ENCODE peak calls at places on chromosomes 5 and 9, in nine cellular contexts. I is suprapubic skin; H is OCI-LY7; G is aorta; W is cardiac fibroblast; T is CD8-positive, alpha-beta memory T cell; N is transverse colon; R is mesendoderm; P is AG04450. J is an unnamed sample.

GRCh38 chr5:145350501-145350900 is 484.6 kb downstream of the PRELID2 start:
- DNase-seq in I (no peak), T (no peak), G (no peak), P (peak), W (peak), H (no peak), R (no peak), N (no peak), J (peak)

GRCh38 chr5:66987126-66987525 is 209.5 kb downstream of the CD180 start:
- DNase-seq in P (no peak), R (no peak), I (no peak), H (no peak), W (peak), G (no peak), N (no peak), T (no peak), J (no peak)

GRCh38 chr5:87243161-87243877 is 24.4 kb upstream of the RASA1 start:
- DNase-seq in H (no peak), W (peak), N (no peak), P (peak), I (no peak), G (no peak), T (no peak), R (no peak), J (peak)

GRCh38 chr5:7078090-7078489 is 317.8 kb upstream of the ADCY2 start:
- DNase-seq in P (no peak), T (no peak), I (no peak), H (no peak), R (no peak), G (no peak), N (no peak), W (no peak), J (no peak)

GRCh38 chr9:129703667-129704355 is 38.4 kb downstream of the PRRX2 start:
- DNase-seq in T (no peak), I (peak), P (no peak), G (peak), H (no peak), R (no peak), W (no peak), N (peak), J (no peak)

GRCh38 chr5:154095819-154096380 is 57.1 kb downstream of the MFAP3 start:
- DNase-seq in H (no peak), P (no peak), N (no peak), G (no peak), W (no peak), T (no peak), R (no peak), I (no peak), J (no peak)

GRCh38 chr9:111711548-111711947 is 50.1 kb downstream of the GNG10 start:
- DNase-seq in T (no peak), W (no peak), I (no peak), H (no peak), G (no peak), N (no peak), R (no peak), P (no peak), J (no peak)

GRCh38 chr9:104992696-104993095 is 64.7 kb upstream of the ABCA1 start:
- DNase-seq in T (no peak), W (peak), H (no peak), R (peak), G (no peak), P (peak), I (no peak), N (no peak), J (peak)

GRCh38 chr5:32720295-32720694 is 9.2 kb downstream of the NPR3 start:
- DNase-seq in I (no peak), G (no peak), R (no peak), N (no peak), W (no peak), T (no peak), P (no peak), H (no peak), J (no peak)

GRCh38 chr9:98391406-98391805 is 136.0 kb upstream of the TBC1D2 start:
- DNase-seq in H (no peak), G (no peak), W (peak), R (no peak), I (no peak), T (no peak), P (no peak), N (no peak), J (no peak)

GRCh38 chr9:133734600-133735414 is 3.3 kb downstream of the SARDH start:
- DNase-seq in R (no peak), W (no peak), P (no peak), N (no peak), G (peak), T (no peak), I (no peak), H (no peak), J (no peak)

GRCh38 chr9:113409883-113410206 is 630 bp downstream of the POLE3 start:
- DNase-seq in G (no peak), W (no peak), R (no peak), I (no peak), H (no peak), N (no peak), T (no peak), P (no peak), J (no peak)

GRCh38 chr5:133829786-133830185 is 138.6 kb downstream of the C5orf15 start:
- DNase-seq in I (no peak), N (no peak), G (no peak), H (no peak), W (no peak), R (no peak), P (no peak), T (no peak), J (no peak)

GRCh38 chr5:151581841-151582583 is 9.1 kb downstream of the FAT2 start:
- DNase-seq in P (no peak), N (no peak), H (no peak), G (no peak), R (no peak), T (no peak), I (no peak), W (no peak), J (no peak)

GRCh38 chr9:100426532-100427365 is at the start of gene MSANTD3:
- DNase-seq in W (peak), G (peak), N (peak), H (peak), P (no peak), R (peak), T (peak), I (no peak), J (no peak)

GRCh38 chr5:101271945-101272344 is 368.9 kb upstream of the ST8SIA4 start:
- DNase-seq in H (no peak), T (no peak), W (no peak), G (no peak), P (no peak), N (no peak), R (no peak), I (no peak), J (no peak)

GRCh38 chr5:133842846-133843725 is 125.3 kb downstream of the C5orf15 start:
- DNase-seq in G (peak), I (peak), N (no peak), W (no peak), T (no peak), R (peak), P (no peak), H (no peak), J (no peak)

GRCh38 chr5:61313960-61314681 is 17.9 kb upstream of the ZSWIM6 start:
- DNase-seq in G (peak), H (no peak), I (no peak), R (no peak), N (no peak), W (peak), T (no peak), P (peak), J (peak)

GRCh38 chr9:111661150-111661801 is at the start of gene GNG10:
- DNase-seq in R (peak), G (peak), T (peak), H (peak), I (peak), P (no peak), W (peak), N (peak), J (no peak)

GRCh38 chr9:12424243-12424642 is 268.9 kb upstream of the TYRP1 start:
- DNase-seq in I (no peak), H (no peak), R (no peak), N (no peak), T (no peak), P (no peak), W (no peak), G (no peak), J (no peak)

GRCh38 chr5:103259705-103260355 is 1.3 kb downstream of the MACIR start:
- DNase-seq in H (no peak), R (peak), G (no peak), W (peak), I (no peak), T (no peak), N (peak), P (no peak), J (no peak)

GRCh38 chr5:79990598-79991507 is at the start of gene MTX3:
- DNase-seq in H (peak), T (peak), W (peak), P (peak), G (peak), R (peak), I (peak), N (peak), J (peak)

GRCh38 chr5:130400091-130400490 is 495.8 kb downstream of the CHSY3 start:
- DNase-seq in I (no peak), P (no peak), H (no peak), R (peak), G (no peak), N (no peak), W (peak), T (no peak), J (peak)

GRCh38 chr9:125510980-125511379 is 196.0 kb downstream of the MAPKAP1 start:
- DNase-seq in W (no peak), I (no peak), R (no peak), T (no peak), N (no peak), G (no peak), P (no peak), H (no peak), J (no peak)

GRCh38 chr5:176843673-176844072 is 33.3 kb downstream of the UNC5A start:
- DNase-seq in I (no peak), W (no peak), N (no peak), R (no peak), G (no peak), H (no peak), T (no peak), P (no peak), J (no peak)

GRCh38 chr5:79850941-79851693 is 139.9 kb downstream of the MTX3 start:
- DNase-seq in I (no peak), R (no peak), H (no peak), T (no peak), W (no peak), N (no peak), G (no peak), P (no peak), J (no peak)

GRCh38 chr9:82024931-82025330 is 36.4 kb downstream of the SPATA31D1 start:
- DNase-seq in W (no peak), T (no peak), R (no peak), I (no peak), P (no peak), N (no peak), H (no peak), G (no peak), J (no peak)

GRCh38 chr9:99336005-99336404 is 113.9 kb downstream of the SEC61B start:
- DNase-seq in I (no peak), W (no peak), N (no peak), P (no peak), H (no peak), T (no peak), G (no peak), R (no peak), J (no peak)

GRCh38 chr5:60918466-60918865 is 26.4 kb downstream of the ERCC8 start:
- DNase-seq in I (no peak), N (no peak), R (no peak), P (no peak), W (no peak), T (no peak), G (no peak), H (no peak), J (no peak)

GRCh38 chr9:2248768-2249167 is 233.6 kb downstream of the SMARCA2 start:
- DNase-seq in H (no peak), P (no peak), W (no peak), R (no peak), I (no peak), G (no peak), T (no peak), N (no peak), J (no peak)
- H3K4me3 ChIP-seq in H (no peak), P (no peak), W (no peak), R (no peak), I (no peak), G (no peak), T (no peak), N (no peak), J (no peak)

DNA sequence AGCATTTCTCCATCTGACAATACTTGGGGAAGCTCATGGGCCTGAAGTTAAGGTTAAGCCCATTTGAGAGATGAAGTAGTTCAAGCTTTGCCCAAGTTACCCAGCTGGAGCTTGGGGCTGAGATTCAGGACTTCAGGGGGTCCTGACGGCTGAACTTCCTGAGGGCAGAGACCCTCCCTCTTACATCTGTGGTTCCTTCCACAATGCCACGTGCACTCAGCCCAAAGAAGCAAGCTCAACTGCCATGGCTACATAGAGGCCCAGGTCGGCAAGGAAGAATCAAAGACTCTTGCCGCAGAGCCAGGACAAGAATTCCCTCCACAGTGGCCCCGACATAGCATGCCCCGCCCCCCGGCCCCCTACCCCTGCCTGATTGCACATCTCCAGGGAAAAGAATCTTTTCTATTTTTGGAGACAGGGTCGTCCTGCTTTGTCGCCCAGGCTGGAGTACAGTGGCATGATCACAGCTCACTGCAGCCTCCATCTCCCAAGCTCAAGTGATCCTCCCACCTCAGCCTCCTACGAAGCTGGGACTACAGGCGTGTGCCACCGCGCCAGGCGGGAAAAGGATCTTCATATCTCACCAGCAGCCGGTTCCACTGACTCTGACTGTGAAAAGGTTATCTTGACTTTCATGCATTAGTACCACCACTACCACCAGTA is 9.2 kb downstream of the PHF19 start:
- DNase-seq in H (no peak), W (no peak), G (peak), P (no peak), I (no peak), R (no peak), T (no peak), N (no peak), J (no peak)
- H3K4me3 ChIP-seq in H (peak), W (no peak), G (no peak), P (no peak), I (peak), R (no peak), T (peak), N (no peak), J (peak)

GRCh38 chr5:174047472-174047871 is 2.0 kb downstream of the NSG2 start:
- DNase-seq in N (no peak), T (no peak), H (no peak), R (no peak), I (no peak), G (no peak), P (no peak), W (no peak), J (no peak)
- H3K4me3 ChIP-seq in N (no peak), T (no peak), H (no peak), R (no peak), I (no peak), G (no peak), P (no peak), W (no peak), J (no peak)

DNA sequence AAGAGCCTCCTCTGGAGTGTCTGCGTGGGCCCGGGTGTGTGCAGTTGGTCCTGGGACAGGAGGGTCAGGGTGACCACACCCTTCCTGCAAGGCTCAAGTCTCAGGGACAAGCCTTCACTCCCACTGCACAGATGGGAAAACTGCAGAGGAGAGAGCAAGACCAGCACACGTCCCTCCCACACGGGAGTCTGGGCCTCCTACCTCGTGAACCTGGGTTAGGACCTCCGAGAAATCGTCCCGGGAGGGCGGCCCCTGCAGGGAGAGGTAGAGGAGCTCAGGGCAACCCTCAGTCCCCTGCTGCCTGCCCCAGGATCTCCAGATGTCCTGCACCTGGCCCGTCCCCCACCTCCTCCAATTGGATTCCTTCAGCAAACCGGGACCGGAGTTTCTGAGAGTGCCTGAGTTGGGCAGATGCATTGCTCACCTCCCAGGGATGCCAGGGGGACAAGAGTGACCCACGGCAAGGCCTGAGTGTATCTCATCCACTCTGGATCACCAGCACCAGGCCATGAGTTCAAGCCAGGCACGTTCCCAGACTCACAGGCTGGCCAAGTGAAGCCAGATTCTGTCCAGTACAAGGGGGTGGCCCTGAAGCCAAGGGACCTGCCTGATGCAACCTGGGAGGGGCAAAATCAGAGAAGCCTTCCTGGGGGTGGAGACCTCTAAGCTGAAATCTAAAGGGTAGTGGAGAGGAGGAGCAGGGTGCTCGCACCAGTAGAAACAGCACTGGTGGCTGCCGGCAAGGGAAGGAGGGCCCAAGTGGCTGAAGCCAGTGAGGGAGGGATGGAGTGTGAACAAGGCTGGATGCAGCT is 2.1 kb downstream of the PIP5KL1 start:
- DNase-seq in R (no peak), P (no peak), G (no peak), W (no peak), I (no peak), T (no peak), N (no peak), H (no peak), J (no peak)
- H3K4me3 ChIP-seq in R (no peak), P (no peak), G (no peak), W (no peak), I (peak), T (no peak), N (no peak), H (no peak), J (no peak)

DNA sequence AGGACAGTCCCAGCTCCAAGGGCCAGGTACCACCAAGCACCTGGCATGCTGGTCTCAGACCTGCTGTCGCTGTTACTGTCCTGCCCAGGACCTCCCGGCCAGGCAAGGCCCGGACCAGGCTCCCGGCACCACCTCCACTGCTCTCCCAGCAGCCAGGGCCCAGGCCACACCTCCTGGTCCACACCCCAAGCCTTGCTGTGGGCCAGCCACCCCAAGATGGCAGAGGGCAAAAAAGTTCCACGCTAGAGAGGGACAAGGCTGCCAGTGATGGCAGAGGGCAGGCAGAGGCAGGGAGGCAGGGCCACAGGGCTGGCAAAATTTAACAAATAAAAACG is 1.1 kb downstream of the DNLZ start:
- DNase-seq in H (no peak), W (no peak), R (no peak), G (no peak), I (no peak), N (no peak), P (no peak), T (no peak), J (no peak)
- H3K4me3 ChIP-seq in H (no peak), W (no peak), R (no peak), G (no peak), I (no peak), N (no peak), P (no peak), T (no peak), J (peak)

GRCh38 chr9:136687721-136688223 is 515 bp upstream of the AGPAT2 start:
- DNase-seq in P (no peak), H (no peak), W (no peak), T (no peak), R (no peak), I (no peak), N (peak), G (no peak), J (no peak)
- H3K4me3 ChIP-seq in P (peak), H (no peak), W (peak), T (no peak), R (no peak), I (peak), N (no peak), G (no peak), J (no peak)

GRCh38 chr9:61667559-61668121 is 477.8 kb downstream of the SPATA31A7 start:
- DNase-seq in P (no peak), W (no peak), H (no peak), N (peak), T (no peak), G (peak), R (no peak), I (peak), J (no peak)

GRCh38 chr9:61665330-61665751 is 475.5 kb downstream of the SPATA31A7 start:
- DNase-seq in I (peak), N (peak), W (no peak), R (no peak), H (no peak), G (peak), P (no peak), T (no peak), J (no peak)

GRCh38 chr9:61666310-61666709 is 476.5 kb downstream of the SPATA31A7 start:
- DNase-seq in P (no peak), N (peak), W (no peak), G (no peak), I (peak), T (no peak), H (no peak), R (no peak), J (no peak)

GRCh38 chr9:61665829-61666228 is 476.0 kb downstream of the SPATA31A7 start:
- DNase-seq in W (no peak), H (no peak), G (peak), R (no peak), T (no peak), I (no peak), N (no peak), P (no peak), J (no peak)

GRCh38 chr9:61666849-61667371 is 477.1 kb downstream of the SPATA31A7 start:
- DNase-seq in G (peak), H (no peak), R (no peak), W (no peak), I (peak), N (peak), P (no peak), T (no peak), J (no peak)
- H3K4me3 ChIP-seq in G (no peak), H (no peak), R (no peak), W (no peak), I (no peak), N (no peak), P (no peak), T (no peak), J (peak)

GRCh38 chr5:8340261-8340660 is 471.3 kb downstream of the MTRR start:
- DNase-seq in P (no peak), W (no peak), N (no peak), R (peak), I (no peak), G (no peak), T (no peak), H (no peak), J (no peak)
- H3K4me3 ChIP-seq in P (no peak), W (no peak), N (no peak), R (no peak), I (no peak), G (no peak), T (no peak), H (no peak), J (no peak)

GRCh38 chr9:4143951-4144717 is 155.7 kb downstream of the GLIS3 start:
- DNase-seq in P (no peak), G (no peak), H (no peak), N (no peak), W (peak), I (no peak), R (peak), T (no peak), J (no peak)
- H3K4me3 ChIP-seq in P (no peak), G (peak), H (no peak), N (no peak), W (no peak), I (no peak), R (no peak), T (no peak), J (no peak)

GRCh38 chr9:137956688-137957385 is 79.3 kb downstream of the CACNA1B start:
- DNase-seq in R (no peak), H (peak), G (no peak), N (no peak), I (no peak), T (no peak), P (no peak), W (no peak), J (no peak)

GRCh38 chr9:137963525-137963924 is 85.9 kb downstream of the CACNA1B start:
- DNase-seq in W (no peak), H (no peak), N (no peak), G (no peak), T (no peak), R (no peak), I (no peak), P (no peak), J (no peak)

GRCh38 chr9:137956039-137956438 is 78.5 kb downstream of the CACNA1B start:
- DNase-seq in T (no peak), R (no peak), W (no peak), G (no peak), P (no peak), H (no peak), N (no peak), I (no peak), J (no peak)

GRCh38 chr9:137960496-137960895 is 82.9 kb downstream of the CACNA1B start:
- DNase-seq in I (no peak), N (no peak), H (no peak), R (peak), W (no peak), G (no peak), T (no peak), P (no peak), J (no peak)

GRCh38 chr9:137959641-137960411 is 82.2 kb downstream of the CACNA1B start:
- DNase-seq in G (no peak), N (no peak), H (no peak), R (peak), T (no peak), I (no peak), W (no peak), P (no peak), J (no peak)
- H3K4me3 ChIP-seq in G (no peak), N (no peak), H (no peak), R (no peak), T (no peak), I (no peak), W (no peak), P (no peak), J (no peak)